ENCODE peak calls at places on chromosomes 1 and 21, in seven cellular contexts. Q is effector memory CD8-positive, alpha-beta T cell; G is germinal center; U is stimulated activated CD4-positive, alpha-beta T cell treated with anti-CD3 and anti-CD28 coated beads, Interleukin-12 subunit alpha, Interleukin-12 subunit beta, amount 100 ng/mL, for 48 hours; K is stimulated activated naive CD4-positive, alpha-beta T cell; H is GM04503; C is RWPE1. X is an unnamed sample.

GRCh38 chr1:17653728-17654351 is 101.3 kb upstream of the ACTL8 start:
- DNase-seq in Q (no peak), G (peak), U (peak), C (peak), K (peak), H (no peak), X (peak)

GRCh38 chr1:43143441-43143888 is 28.6 kb downstream of the EBNA1BP2 start:
- DNase-seq in Q (no peak), U (no peak), G (no peak), H (no peak), C (no peak), K (no peak), X (no peak)

GRCh38 chr1:188371295-188371806 is 1542.6 kb downstream of the PLA2G4A start:
- DNase-seq in U (no peak), G (no peak), H (no peak), C (no peak), K (no peak), Q (no peak), X (no peak)

GRCh38 chr1:108597041-108597440 is 37.1 kb downstream of the EEIG2 start:
- DNase-seq in G (no peak), U (no peak), K (no peak), Q (no peak), H (no peak), C (no peak), X (no peak)

GRCh38 chr1:208135354-208135753 is 108.8 kb downstream of the PLXNA2 start:
- DNase-seq in Q (no peak), G (no peak), K (no peak), C (no peak), H (no peak), U (no peak), X (no peak)

GRCh38 chr1:10724948-10725852 is 71.2 kb downstream of the CASZ1 start:
- DNase-seq in G (no peak), K (no peak), H (peak), C (no peak), Q (no peak), U (no peak), X (no peak)

GRCh38 chr1:10057305-10057704 is 24.5 kb downstream of the UBE4B start:
- DNase-seq in K (no peak), C (no peak), Q (no peak), H (no peak), G (no peak), U (no peak), X (no peak)

GRCh38 chr1:9294910-9295636 is 2.4 kb downstream of the SPSB1 start:
- DNase-seq in U (no peak), C (no peak), K (no peak), Q (no peak), G (no peak), H (peak), X (peak)

GRCh38 chr1:207807395-207808321 is 55.8 kb downstream of the CD46 start:
- DNase-seq in C (no peak), K (no peak), Q (no peak), H (no peak), U (no peak), G (peak), X (peak)

GRCh38 chr1:111709986-111710385 is 29.2 kb downstream of the INKA2 start:
- DNase-seq in Q (no peak), H (no peak), C (no peak), K (no peak), U (no peak), G (no peak), X (no peak)

GRCh38 chr21:38768385-38769071 is 37.2 kb upstream of the ETS2 start:
- DNase-seq in G (no peak), H (no peak), U (peak), K (no peak), Q (no peak), C (peak), X (no peak)

GRCh38 chr1:228165372-228166169 is at the start of gene IBA57:
- DNase-seq in C (peak), H (peak), Q (peak), G (peak), K (peak), U (peak), X (peak)

GRCh38 chr1:151282883-151283725 is 1.0 kb downstream of the ZNF687 start:
- DNase-seq in K (peak), Q (no peak), G (peak), C (peak), H (no peak), U (peak), X (peak)

GRCh38 chr1:41432481-41433280 is 51.8 kb downstream of the EDN2 start:
- DNase-seq in C (peak), H (peak), K (peak), G (peak), U (peak), Q (peak), X (peak)

GRCh38 chr1:222928212-222928611 is 113.4 kb downstream of the DISP1 start:
- DNase-seq in K (no peak), G (no peak), H (no peak), C (no peak), U (no peak), Q (no peak), X (no peak)

GRCh38 chr1:93591291-93591832 is 90.3 kb downstream of the BCAR3 start:
- DNase-seq in H (no peak), G (no peak), C (no peak), U (no peak), K (no peak), Q (no peak), X (no peak)

GRCh38 chr1:27143408-27143807 is 11.5 kb downstream of the SLC9A1 start:
- DNase-seq in G (no peak), Q (no peak), H (no peak), U (no peak), K (no peak), C (no peak), X (no peak)

GRCh38 chr1:185996211-185996610 is 262.0 kb downstream of the HMCN1 start:
- DNase-seq in C (peak), Q (no peak), K (no peak), U (no peak), G (no peak), H (no peak), X (no peak)

GRCh38 chr21:31658053-31658452 is 1.4 kb upstream of the SOD1 start:
- DNase-seq in H (no peak), C (no peak), G (no peak), K (no peak), Q (no peak), U (no peak), X (no peak)

GRCh38 chr1:234386122-234386521 is 12.9 kb downstream of the COA6 start:
- DNase-seq in C (no peak), G (no peak), H (no peak), K (no peak), U (no peak), Q (no peak), X (no peak)

GRCh38 chr1:21100496-21100895 is 76.2 kb downstream of the EIF4G3 start:
- DNase-seq in H (no peak), Q (no peak), G (no peak), C (no peak), U (no peak), K (no peak), X (no peak)

GRCh38 chr1:194295690-194296089 is 1109.3 kb upstream of the B3GALT2 start:
- DNase-seq in G (peak), K (no peak), U (no peak), C (no peak), H (no peak), Q (peak), X (peak)

X was measured in MM.1S.